ENCODE peak calls at places on chromosomes 4 and X, in four cellular contexts. K is K562, Z is GM12878, X is HepG2. S is an unnamed sample.

GRCh38 chrX:15948318-15948660 is 93.7 kb upstream of the AP1S2 start:
- DNase-seq in X (no peak), Z (no peak), K (no peak), S (no peak)

GRCh38 chr4:142274137-142274536 is 572.0 kb downstream of the INPP4B start:
- DNase-seq in K (no peak), Z (no peak), X (no peak), S (no peak)

GRCh38 chr4:38488891-38489861 is 174.8 kb upstream of the KLF3 start:
- DNase-seq in X (no peak), K (no peak), Z (no peak), S (no peak)

GRCh38 chr4:52996261-52997131 is 134.4 kb downstream of the RASL11B start:
- DNase-seq in X (no peak), Z (no peak), K (no peak), S (no peak)

GRCh38 chr4:9994246-9994847 is 26.9 kb downstream of the SLC2A9 start:
- DNase-seq in K (no peak), Z (no peak), X (no peak), S (no peak)

GRCh38 chr4:169079942-169080827 is 70.1 kb upstream of the CBR4 start:
- DNase-seq in Z (peak), K (peak), X (peak), S (no peak)

GRCh38 chr4:5609265-5610007 is 98.9 kb downstream of the EVC2 start:
- DNase-seq in X (no peak), K (no peak), Z (no peak), S (no peak)

GRCh38 chr4:2515835-2516550 is 20.5 kb upstream of the FAM193A start:
- DNase-seq in K (peak), Z (no peak), X (no peak), S (no peak)

GRCh38 chr4:184657144-184657543 is 7.6 kb downstream of the PRIMPOL start:
- DNase-seq in K (no peak), Z (no peak), X (no peak), S (no peak)

GRCh38 chr4:19214591-19214990 is 1037.1 kb upstream of the SLIT2 start:
- DNase-seq in X (no peak), K (no peak), Z (no peak), S (no peak)

GRCh38 chr4:31023724-31024123 is 303.6 kb downstream of the PCDH7 start:
- DNase-seq in X (no peak), Z (no peak), K (no peak), S (no peak)

GRCh38 chr4:96913437-96914075 is 1073.7 kb downstream of the PDHA2 start:
- DNase-seq in X (no peak), Z (no peak), K (no peak), S (no peak)

GRCh38 chr4:121192500-121192899 is 28.4 kb upstream of the TNIP3 start:
- DNase-seq in X (peak), Z (peak), K (no peak), S (peak)

GRCh38 chr4:149223659-149224058 is 592.0 kb downstream of the IQCM start:
- DNase-seq in X (no peak), Z (no peak), K (no peak), S (no peak)

GRCh38 chrX:115449742-115450141 is 111.2 kb upstream of the PLS3 start:
- DNase-seq in Z (no peak), X (peak), K (no peak), S (no peak)

GRCh38 chrX:18286322-18286831 is 65.7 kb upstream of the BEND2 start:
- DNase-seq in X (no peak), K (no peak), Z (no peak), S (no peak)

GRCh38 chr4:8320386-8320750 is 50.8 kb downstream of the HTRA3 start:
- DNase-seq in Z (no peak), K (peak), X (peak), S (no peak)

GRCh38 chr4:25860586-25861421 is 2.0 kb downstream of the SEL1L3 start:
- DNase-seq in X (no peak), K (peak), Z (no peak), S (no peak)

GRCh38 chr4:68077301-68077700 is 52.4 kb downstream of the TMPRSS11F start:
- DNase-seq in X (no peak), Z (no peak), K (no peak), S (no peak)

GRCh38 chrX:130606415-130606814 is 204.6 kb downstream of the RBMX2 start:
- DNase-seq in X (no peak), Z (no peak), K (no peak), S (no peak)

GRCh38 chr4:3724319-3725231 is 41.6 kb upstream of the ADRA2C start:
- DNase-seq in K (no peak), X (no peak), Z (no peak), S (peak)

GRCh38 chrX:27445438-27445837 is 17.7 kb downstream of the PPP4R3C start:
- DNase-seq in K (no peak), Z (no peak), X (peak), S (no peak)

GRCh38 chr4:74474345-74475099 is 29.6 kb downstream of the AREG start:
- DNase-seq in X (no peak), Z (no peak), K (no peak), S (no peak)

GRCh38 chr4:40452490-40452813 is 117.3 kb downstream of the CHRNA9 start:
- DNase-seq in Z (no peak), K (no peak), X (no peak), S (no peak)
- TF ChIP-seq TARDBP in Z (no peak), K (no peak), X (no peak), S (no peak)

GRCh38 chrX:49277520-49277799 is 7.9 kb downstream of the PPP1R3F start:
- DNase-seq in Z (no peak), X (no peak), K (no peak), S (no peak)
- TF ChIP-seq TARDBP in Z (no peak), X (no peak), K (no peak), S (no peak)

GRCh38 chrX:8364369-8365141 is 100.1 kb upstream of the VCX3B start:
- DNase-seq in X (peak), K (no peak), Z (no peak), S (peak)

DNA sequence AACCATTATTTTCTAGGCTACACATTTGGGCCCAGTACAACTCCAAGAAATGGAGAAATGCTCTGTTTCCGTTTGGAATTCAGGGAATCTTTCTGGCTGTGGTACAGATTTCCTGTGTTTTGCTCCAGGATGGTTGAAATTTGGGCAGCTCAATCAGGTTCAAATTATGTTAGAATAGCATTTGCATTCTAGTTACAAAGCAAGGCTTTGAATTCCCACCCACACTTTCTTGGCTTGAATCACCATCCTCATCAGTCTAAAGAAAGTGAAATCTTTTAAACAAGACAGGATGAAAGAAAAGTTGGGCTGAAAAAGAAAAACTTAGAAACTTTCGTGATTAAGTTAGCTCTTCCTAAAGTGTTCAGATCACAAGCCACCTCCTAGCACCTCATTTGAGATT is 98.1 kb upstream of the VCX3B start:
- DNase-seq in K (no peak), X (no peak), Z (no peak), S (no peak)
- TF ChIP-seq TARDBP in K (no peak), X (no peak), Z (no peak), S (no peak)

DNA sequence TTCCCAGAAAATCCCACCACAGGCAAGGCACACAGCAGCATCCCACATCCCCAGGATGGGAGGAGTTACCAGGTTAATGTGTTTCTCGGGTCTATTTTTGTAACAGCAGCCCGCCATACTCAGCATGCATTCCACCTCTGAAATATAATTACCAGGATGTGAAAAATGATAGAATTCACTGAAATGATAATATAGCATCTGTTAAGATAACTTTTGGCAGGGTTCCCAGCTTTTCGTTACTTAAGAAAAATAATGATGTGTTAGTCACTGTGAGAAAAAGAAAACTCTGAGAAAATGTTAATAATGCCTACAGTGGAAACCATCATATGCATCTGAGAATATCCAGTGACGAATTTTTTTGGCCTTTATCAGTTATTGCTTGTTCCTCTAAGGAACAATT is 87.0 kb downstream of the VCX2 start:
- DNase-seq in Z (no peak), K (no peak), X (no peak), S (no peak)
- TF ChIP-seq TARDBP in Z (no peak), K (no peak), X (no peak), S (no peak)

GRCh38 chr4:107376293-107376692 is 340.2 kb upstream of the DKK2 start:
- DNase-seq in X (no peak), Z (no peak), K (no peak), S (no peak)

GRCh38 chr4:107380836-107381438 is 339.1 kb downstream of the PAPSS1 start:
- DNase-seq in K (no peak), X (no peak), Z (no peak), S (no peak)

GRCh38 chr4:107380190-107380589 is 339.8 kb downstream of the PAPSS1 start:
- DNase-seq in K (no peak), Z (no peak), X (no peak), S (no peak)

DNA sequence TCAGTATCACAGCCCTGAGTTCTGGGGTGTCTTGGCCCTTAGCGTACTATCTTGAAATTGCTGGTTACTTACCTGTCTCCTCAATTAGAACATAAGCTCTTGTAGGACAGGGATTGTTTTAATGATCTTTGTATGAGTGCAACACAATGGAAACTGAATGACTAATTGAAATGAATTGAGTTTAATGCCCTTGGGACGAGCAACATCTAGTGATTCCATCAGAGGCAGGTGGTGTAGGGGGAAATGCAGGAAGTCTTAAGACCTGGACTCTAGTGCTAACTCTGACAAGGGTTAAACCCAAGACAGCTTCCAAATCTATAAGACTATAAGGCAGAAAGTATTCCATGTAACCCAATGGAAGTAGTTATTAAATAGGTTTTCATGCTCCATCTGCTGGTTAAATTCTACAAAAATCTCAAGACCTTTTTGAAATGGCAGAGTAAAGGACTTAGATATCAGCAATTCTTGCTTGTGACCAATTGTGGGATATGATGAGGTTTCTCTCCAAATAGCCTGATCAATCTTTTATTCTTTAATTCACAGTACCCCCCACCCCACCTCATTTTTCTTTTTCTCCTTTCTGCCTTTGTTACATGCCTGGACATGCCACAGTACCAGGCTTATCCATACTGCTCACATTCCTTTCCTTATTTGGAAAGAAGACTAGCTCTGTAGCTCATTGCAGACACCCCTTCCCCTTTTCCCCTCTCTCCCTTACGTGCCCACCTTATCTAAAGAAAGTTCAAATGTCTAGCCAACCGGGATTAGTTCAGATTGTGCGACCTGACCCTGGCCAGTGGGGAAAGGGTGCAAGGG is 340.8 kb downstream of the PAPSS1 start:
- DNase-seq in X (no peak), Z (no peak), K (no peak), S (no peak)
- TF ChIP-seq TARDBP in X (no peak), Z (no peak), K (no peak), S (no peak)

DNA sequence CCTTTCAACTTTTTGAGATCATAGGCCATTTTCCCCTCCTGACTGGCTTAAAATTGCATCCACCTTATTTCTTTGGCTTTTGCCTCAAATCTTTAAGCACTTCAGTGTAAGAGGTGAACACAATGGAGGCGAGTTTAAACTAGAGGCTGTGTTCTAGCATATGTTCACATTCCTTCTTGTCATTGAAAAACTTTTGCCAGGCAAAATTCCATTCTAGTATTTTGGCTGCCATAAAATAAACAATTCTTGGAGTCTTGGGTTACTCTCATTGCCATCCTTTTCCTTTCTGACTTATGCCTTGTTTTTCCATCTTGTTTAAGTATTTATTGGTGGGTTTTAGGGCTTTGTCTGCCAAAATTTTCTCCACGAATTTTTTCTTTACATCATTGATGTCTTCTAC is 137.3 kb upstream of the ANXA10 start:
- DNase-seq in K (no peak), Z (no peak), X (no peak), S (no peak)
- TF ChIP-seq TARDBP in K (no peak), Z (no peak), X (no peak), S (no peak)

S was measured in HEK293T.